ENCODE peak calls at places on chromosomes 3 and 15, in ten cellular contexts. One of them, this sample, is unnamed.

GRCh38 chr3:196280689-196281463 is 6.7 kb downstream of the PCYT1A start:
- DNase-seq in NCI-H1436: no peak
- DNase-seq in A549: no peak
- DNase-seq in heart left ventricle: no peak
- DNase-seq in AG08395: no peak
- DNase-seq in endothelial cell of umbilical vein: no peak
- DNase-seq in activated CD8-positive, alpha-beta memory T cell treated with anti-CD3 and anti-CD28 coated beads for 48 hours: no peak
- DNase-seq in effector memory CD8-positive, alpha-beta T cell: no peak
- DNase-seq in stimulated activated CD4-positive, alpha-beta T cell treated with anti-CD3 and anti-CD28 coated beads, TNF-alpha, amount 100 ng/mL, for 24 hours: no peak
- DNase-seq in RPMI7951: no peak
- DNase-seq in this sample: no peak

GRCh38 chr3:111758642-111759041 is 100.4 kb upstream of the PHLDB2 start:
- DNase-seq in NCI-H1436: no peak
- DNase-seq in A549: no peak
- DNase-seq in heart left ventricle: no peak
- DNase-seq in AG08395: no peak
- DNase-seq in endothelial cell of umbilical vein: no peak
- DNase-seq in activated CD8-positive, alpha-beta memory T cell treated with anti-CD3 and anti-CD28 coated beads for 48 hours: no peak
- DNase-seq in effector memory CD8-positive, alpha-beta T cell: no peak
- DNase-seq in stimulated activated CD4-positive, alpha-beta T cell treated with anti-CD3 and anti-CD28 coated beads, TNF-alpha, amount 100 ng/mL, for 24 hours: no peak
- DNase-seq in RPMI7951: peak
- DNase-seq in this sample: peak

GRCh38 chr3:194133661-194134230 is 2.2 kb upstream of the HES1 start:
- DNase-seq in NCI-H1436: peak
- DNase-seq in A549: peak
- DNase-seq in heart left ventricle: peak
- DNase-seq in AG08395: no peak
- DNase-seq in endothelial cell of umbilical vein: peak
- DNase-seq in activated CD8-positive, alpha-beta memory T cell treated with anti-CD3 and anti-CD28 coated beads for 48 hours: no peak
- DNase-seq in effector memory CD8-positive, alpha-beta T cell: no peak
- DNase-seq in stimulated activated CD4-positive, alpha-beta T cell treated with anti-CD3 and anti-CD28 coated beads, TNF-alpha, amount 100 ng/mL, for 24 hours: peak
- DNase-seq in RPMI7951: peak
- DNase-seq in this sample: peak

GRCh38 chr3:65039754-65040210 is 352.0 kb upstream of the ADAMTS9 start:
- DNase-seq in NCI-H1436: no peak
- DNase-seq in A549: peak
- DNase-seq in heart left ventricle: no peak
- DNase-seq in AG08395: no peak
- DNase-seq in endothelial cell of umbilical vein: peak
- DNase-seq in activated CD8-positive, alpha-beta memory T cell treated with anti-CD3 and anti-CD28 coated beads for 48 hours: no peak
- DNase-seq in effector memory CD8-positive, alpha-beta T cell: no peak
- DNase-seq in stimulated activated CD4-positive, alpha-beta T cell treated with anti-CD3 and anti-CD28 coated beads, TNF-alpha, amount 100 ng/mL, for 24 hours: no peak
- DNase-seq in RPMI7951: peak
- DNase-seq in this sample: no peak

GRCh38 chr15:45391746-45392711 is 13.7 kb upstream of the GATM start:
- DNase-seq in NCI-H1436: no peak
- DNase-seq in A549: no peak
- DNase-seq in heart left ventricle: no peak
- DNase-seq in AG08395: no peak
- DNase-seq in endothelial cell of umbilical vein: no peak
- DNase-seq in activated CD8-positive, alpha-beta memory T cell treated with anti-CD3 and anti-CD28 coated beads for 48 hours: no peak
- DNase-seq in effector memory CD8-positive, alpha-beta T cell: no peak
- DNase-seq in stimulated activated CD4-positive, alpha-beta T cell treated with anti-CD3 and anti-CD28 coated beads, TNF-alpha, amount 100 ng/mL, for 24 hours: no peak
- DNase-seq in RPMI7951: no peak
- DNase-seq in this sample: no peak

GRCh38 chr3:23735575-23736326 is 70.0 kb upstream of the UBE2E1 start:
- DNase-seq in NCI-H1436: peak
- DNase-seq in A549: no peak
- DNase-seq in heart left ventricle: peak
- DNase-seq in AG08395: no peak
- DNase-seq in endothelial cell of umbilical vein: peak
- DNase-seq in activated CD8-positive, alpha-beta memory T cell treated with anti-CD3 and anti-CD28 coated beads for 48 hours: no peak
- DNase-seq in effector memory CD8-positive, alpha-beta T cell: no peak
- DNase-seq in stimulated activated CD4-positive, alpha-beta T cell treated with anti-CD3 and anti-CD28 coated beads, TNF-alpha, amount 100 ng/mL, for 24 hours: no peak
- DNase-seq in RPMI7951: peak
- DNase-seq in this sample: no peak

GRCh38 chr3:49661281-49661680 is 12.9 kb upstream of the APEH start:
- DNase-seq in NCI-H1436: no peak
- DNase-seq in A549: peak
- DNase-seq in heart left ventricle: no peak
- DNase-seq in AG08395: no peak
- DNase-seq in endothelial cell of umbilical vein: no peak
- DNase-seq in activated CD8-positive, alpha-beta memory T cell treated with anti-CD3 and anti-CD28 coated beads for 48 hours: no peak
- DNase-seq in effector memory CD8-positive, alpha-beta T cell: no peak
- DNase-seq in stimulated activated CD4-positive, alpha-beta T cell treated with anti-CD3 and anti-CD28 coated beads, TNF-alpha, amount 100 ng/mL, for 24 hours: no peak
- DNase-seq in RPMI7951: peak
- DNase-seq in this sample: peak

GRCh38 chr15:100308222-100309007 is 33.4 kb downstream of the ADAMTS17 start:
- DNase-seq in NCI-H1436: no peak
- DNase-seq in A549: no peak
- DNase-seq in heart left ventricle: peak
- DNase-seq in AG08395: no peak
- DNase-seq in endothelial cell of umbilical vein: no peak
- DNase-seq in activated CD8-positive, alpha-beta memory T cell treated with anti-CD3 and anti-CD28 coated beads for 48 hours: no peak
- DNase-seq in effector memory CD8-positive, alpha-beta T cell: no peak
- DNase-seq in stimulated activated CD4-positive, alpha-beta T cell treated with anti-CD3 and anti-CD28 coated beads, TNF-alpha, amount 100 ng/mL, for 24 hours: no peak
- DNase-seq in RPMI7951: no peak
- DNase-seq in this sample: no peak

GRCh38 chr3:115503386-115503785 is 119.9 kb upstream of the GAP43 start:
- DNase-seq in NCI-H1436: no peak
- DNase-seq in A549: no peak
- DNase-seq in heart left ventricle: no peak
- DNase-seq in AG08395: no peak
- DNase-seq in endothelial cell of umbilical vein: no peak
- DNase-seq in activated CD8-positive, alpha-beta memory T cell treated with anti-CD3 and anti-CD28 coated beads for 48 hours: no peak
- DNase-seq in effector memory CD8-positive, alpha-beta T cell: no peak
- DNase-seq in stimulated activated CD4-positive, alpha-beta T cell treated with anti-CD3 and anti-CD28 coated beads, TNF-alpha, amount 100 ng/mL, for 24 hours: no peak
- DNase-seq in RPMI7951: no peak
- DNase-seq in this sample: no peak

GRCh38 chr3:110579841-110580550 is 491.6 kb upstream of the NECTIN3 start:
- DNase-seq in NCI-H1436: no peak
- DNase-seq in A549: no peak
- DNase-seq in heart left ventricle: no peak
- DNase-seq in AG08395: peak
- DNase-seq in endothelial cell of umbilical vein: no peak
- DNase-seq in activated CD8-positive, alpha-beta memory T cell treated with anti-CD3 and anti-CD28 coated beads for 48 hours: no peak
- DNase-seq in effector memory CD8-positive, alpha-beta T cell: no peak
- DNase-seq in stimulated activated CD4-positive, alpha-beta T cell treated with anti-CD3 and anti-CD28 coated beads, TNF-alpha, amount 100 ng/mL, for 24 hours: no peak
- DNase-seq in RPMI7951: peak
- DNase-seq in this sample: peak

GRCh38 chr15:50256188-50257041 is 9.1 kb downstream of the HDC start:
- DNase-seq in NCI-H1436: no peak
- DNase-seq in A549: peak
- DNase-seq in heart left ventricle: no peak
- DNase-seq in AG08395: no peak
- DNase-seq in endothelial cell of umbilical vein: no peak
- DNase-seq in activated CD8-positive, alpha-beta memory T cell treated with anti-CD3 and anti-CD28 coated beads for 48 hours: no peak
- DNase-seq in effector memory CD8-positive, alpha-beta T cell: no peak
- DNase-seq in stimulated activated CD4-positive, alpha-beta T cell treated with anti-CD3 and anti-CD28 coated beads, TNF-alpha, amount 100 ng/mL, for 24 hours: no peak
- DNase-seq in RPMI7951: peak
- DNase-seq in this sample: peak

GRCh38 chr3:16883057-16883725 is 1.6 kb upstream of the PLCL2 start:
- DNase-seq in NCI-H1436: no peak
- DNase-seq in A549: no peak
- DNase-seq in heart left ventricle: no peak
- DNase-seq in AG08395: peak
- DNase-seq in endothelial cell of umbilical vein: no peak
- DNase-seq in activated CD8-positive, alpha-beta memory T cell treated with anti-CD3 and anti-CD28 coated beads for 48 hours: no peak
- DNase-seq in effector memory CD8-positive, alpha-beta T cell: no peak
- DNase-seq in stimulated activated CD4-positive, alpha-beta T cell treated with anti-CD3 and anti-CD28 coated beads, TNF-alpha, amount 100 ng/mL, for 24 hours: no peak
- DNase-seq in RPMI7951: peak
- DNase-seq in this sample: peak

GRCh38 chr3:114435733-114436132 is 141.9 kb downstream of the TIGIT start:
- DNase-seq in NCI-H1436: no peak
- DNase-seq in A549: no peak
- DNase-seq in heart left ventricle: no peak
- DNase-seq in AG08395: no peak
- DNase-seq in endothelial cell of umbilical vein: no peak
- DNase-seq in activated CD8-positive, alpha-beta memory T cell treated with anti-CD3 and anti-CD28 coated beads for 48 hours: no peak
- DNase-seq in effector memory CD8-positive, alpha-beta T cell: no peak
- DNase-seq in stimulated activated CD4-positive, alpha-beta T cell treated with anti-CD3 and anti-CD28 coated beads, TNF-alpha, amount 100 ng/mL, for 24 hours: no peak
- DNase-seq in RPMI7951: peak
- DNase-seq in this sample: no peak

GRCh38 chr15:32029409-32029861 is 880 bp upstream of the CHRNA7 start:
- DNase-seq in NCI-H1436: peak
- DNase-seq in A549: peak
- DNase-seq in heart left ventricle: no peak
- DNase-seq in AG08395: no peak
- DNase-seq in endothelial cell of umbilical vein: peak
- DNase-seq in activated CD8-positive, alpha-beta memory T cell treated with anti-CD3 and anti-CD28 coated beads for 48 hours: no peak
- DNase-seq in effector memory CD8-positive, alpha-beta T cell: no peak
- DNase-seq in stimulated activated CD4-positive, alpha-beta T cell treated with anti-CD3 and anti-CD28 coated beads, TNF-alpha, amount 100 ng/mL, for 24 hours: no peak
- DNase-seq in RPMI7951: no peak
- DNase-seq in this sample: no peak

GRCh38 chr3:171901615-171902312 is 58.6 kb downstream of the TMEM212 start:
- DNase-seq in NCI-H1436: no peak
- DNase-seq in A549: peak
- DNase-seq in heart left ventricle: no peak
- DNase-seq in AG08395: no peak
- DNase-seq in endothelial cell of umbilical vein: no peak
- DNase-seq in activated CD8-positive, alpha-beta memory T cell treated with anti-CD3 and anti-CD28 coated beads for 48 hours: no peak
- DNase-seq in effector memory CD8-positive, alpha-beta T cell: no peak
- DNase-seq in stimulated activated CD4-positive, alpha-beta T cell treated with anti-CD3 and anti-CD28 coated beads, TNF-alpha, amount 100 ng/mL, for 24 hours: no peak
- DNase-seq in RPMI7951: no peak
- DNase-seq in this sample: peak

GRCh38 chr3:45807645-45808540 is 11.6 kb upstream of the SLC6A20 start:
- DNase-seq in NCI-H1436: peak
- DNase-seq in A549: no peak
- DNase-seq in heart left ventricle: no peak
- DNase-seq in AG08395: no peak
- DNase-seq in endothelial cell of umbilical vein: no peak
- DNase-seq in activated CD8-positive, alpha-beta memory T cell treated with anti-CD3 and anti-CD28 coated beads for 48 hours: no peak
- DNase-seq in effector memory CD8-positive, alpha-beta T cell: no peak
- DNase-seq in stimulated activated CD4-positive, alpha-beta T cell treated with anti-CD3 and anti-CD28 coated beads, TNF-alpha, amount 100 ng/mL, for 24 hours: no peak
- DNase-seq in RPMI7951: no peak
- DNase-seq in this sample: no peak

GRCh38 chr3:125694761-125695294 is 99.5 kb upstream of the OSBPL11 start:
- DNase-seq in NCI-H1436: no peak
- DNase-seq in A549: no peak
- DNase-seq in heart left ventricle: no peak
- DNase-seq in AG08395: no peak
- DNase-seq in endothelial cell of umbilical vein: no peak
- DNase-seq in activated CD8-positive, alpha-beta memory T cell treated with anti-CD3 and anti-CD28 coated beads for 48 hours: no peak
- DNase-seq in effector memory CD8-positive, alpha-beta T cell: no peak
- DNase-seq in stimulated activated CD4-positive, alpha-beta T cell treated with anti-CD3 and anti-CD28 coated beads, TNF-alpha, amount 100 ng/mL, for 24 hours: no peak
- DNase-seq in RPMI7951: no peak
- DNase-seq in this sample: no peak

GRCh38 chr3:139797724-139798343 is 120.1 kb upstream of the NMNAT3 start:
- DNase-seq in NCI-H1436: no peak
- DNase-seq in A549: peak
- DNase-seq in heart left ventricle: no peak
- DNase-seq in AG08395: no peak
- DNase-seq in endothelial cell of umbilical vein: no peak
- DNase-seq in activated CD8-positive, alpha-beta memory T cell treated with anti-CD3 and anti-CD28 coated beads for 48 hours: no peak
- DNase-seq in effector memory CD8-positive, alpha-beta T cell: no peak
- DNase-seq in stimulated activated CD4-positive, alpha-beta T cell treated with anti-CD3 and anti-CD28 coated beads, TNF-alpha, amount 100 ng/mL, for 24 hours: peak
- DNase-seq in RPMI7951: peak
- DNase-seq in this sample: no peak

GRCh38 chr15:95325763-95326688 is 1004.5 kb upstream of the NR2F2 start:
- DNase-seq in NCI-H1436: no peak
- DNase-seq in A549: no peak
- DNase-seq in heart left ventricle: no peak
- DNase-seq in AG08395: no peak
- DNase-seq in endothelial cell of umbilical vein: peak
- DNase-seq in activated CD8-positive, alpha-beta memory T cell treated with anti-CD3 and anti-CD28 coated beads for 48 hours: no peak
- DNase-seq in effector memory CD8-positive, alpha-beta T cell: no peak
- DNase-seq in stimulated activated CD4-positive, alpha-beta T cell treated with anti-CD3 and anti-CD28 coated beads, TNF-alpha, amount 100 ng/mL, for 24 hours: no peak
- DNase-seq in RPMI7951: no peak
- DNase-seq in this sample: no peak

GRCh38 chr3:42691861-42692666 is 6.7 kb downstream of the KLHL40 start:
- DNase-seq in NCI-H1436: no peak
- DNase-seq in A549: no peak
- DNase-seq in heart left ventricle: no peak
- DNase-seq in AG08395: no peak
- DNase-seq in endothelial cell of umbilical vein: no peak
- DNase-seq in activated CD8-positive, alpha-beta memory T cell treated with anti-CD3 and anti-CD28 coated beads for 48 hours: no peak
- DNase-seq in effector memory CD8-positive, alpha-beta T cell: no peak
- DNase-seq in stimulated activated CD4-positive, alpha-beta T cell treated with anti-CD3 and anti-CD28 coated beads, TNF-alpha, amount 100 ng/mL, for 24 hours: no peak
- DNase-seq in RPMI7951: no peak
- DNase-seq in this sample: no peak

GRCh38 chr3:183701744-183702143 is 4.1 kb downstream of the YEATS2 start:
- DNase-seq in NCI-H1436: no peak
- DNase-seq in A549: no peak
- DNase-seq in heart left ventricle: no peak
- DNase-seq in AG08395: no peak
- DNase-seq in endothelial cell of umbilical vein: no peak
- DNase-seq in activated CD8-positive, alpha-beta memory T cell treated with anti-CD3 and anti-CD28 coated beads for 48 hours: no peak
- DNase-seq in effector memory CD8-positive, alpha-beta T cell: no peak
- DNase-seq in stimulated activated CD4-positive, alpha-beta T cell treated with anti-CD3 and anti-CD28 coated beads, TNF-alpha, amount 100 ng/mL, for 24 hours: no peak
- DNase-seq in RPMI7951: no peak
- DNase-seq in this sample: no peak

GRCh38 chr3:2920103-2920502 is 190.1 kb downstream of the IL5RA start:
- DNase-seq in NCI-H1436: no peak
- DNase-seq in A549: no peak
- DNase-seq in heart left ventricle: no peak
- DNase-seq in AG08395: no peak
- DNase-seq in endothelial cell of umbilical vein: no peak
- DNase-seq in activated CD8-positive, alpha-beta memory T cell treated with anti-CD3 and anti-CD28 coated beads for 48 hours: no peak
- DNase-seq in effector memory CD8-positive, alpha-beta T cell: no peak
- DNase-seq in stimulated activated CD4-positive, alpha-beta T cell treated with anti-CD3 and anti-CD28 coated beads, TNF-alpha, amount 100 ng/mL, for 24 hours: no peak
- DNase-seq in RPMI7951: no peak
- DNase-seq in this sample: no peak

GRCh38 chr3:37912052-37912733 is 50.5 kb downstream of the CTDSPL start:
- DNase-seq in NCI-H1436: no peak
- DNase-seq in A549: no peak
- DNase-seq in heart left ventricle: no peak
- DNase-seq in AG08395: no peak
- DNase-seq in endothelial cell of umbilical vein: no peak
- DNase-seq in activated CD8-positive, alpha-beta memory T cell treated with anti-CD3 and anti-CD28 coated beads for 48 hours: no peak
- DNase-seq in effector memory CD8-positive, alpha-beta T cell: no peak
- DNase-seq in stimulated activated CD4-positive, alpha-beta T cell treated with anti-CD3 and anti-CD28 coated beads, TNF-alpha, amount 100 ng/mL, for 24 hours: no peak
- DNase-seq in RPMI7951: no peak
- DNase-seq in this sample: no peak

This sample was measured in EL.